ENCODE peak calls at places on chromosome 10, in nine cellular contexts. I is sigmoid colon, C is suprapubic skin, R is GM23338, G is H1, S is SK-N-SH, U is prostate gland, D is GM12878, L is stomach. F is an unnamed sample. For H3K4me1, the result is how much of the 10 kb centered on the place peaks cover.

GRCh38 chr10:123777881-123778280 is 111.7 kb downstream of the GPR26 start:
- DNase-seq in R (no peak), L (no peak), C (no peak), I (no peak), S (no peak), U (no peak), D (no peak), G (no peak), F (no peak)

GRCh38 chr10:110818311-110819257 is 53.1 kb upstream of the PDCD4 start:
- DNase-seq in R (no peak), S (no peak), U (peak), G (no peak), I (peak), L (peak), D (no peak), C (no peak), F (no peak)

GRCh38 chr10:108673756-108674155 is 1249.6 kb downstream of the XPNPEP1 start:
- DNase-seq in D (no peak), C (no peak), G (no peak), R (peak), S (no peak), U (no peak), I (no peak), L (no peak), F (no peak)

GRCh38 chr10:114271779-114272167 is 32.7 kb downstream of the VWA2 start:
- DNase-seq in C (no peak), L (peak), D (no peak), R (no peak), S (no peak), I (peak), U (no peak), G (no peak), F (no peak)

GRCh38 chr10:49309691-49310371 is 10.9 kb downstream of the C10orf71 start:
- DNase-seq in C (no peak), U (no peak), I (no peak), G (no peak), R (no peak), L (no peak), D (peak), S (no peak), F (peak)

GRCh38 chr10:62885656-62886461 is 69.7 kb upstream of the EGR2 start:
- DNase-seq in L (no peak), I (no peak), G (no peak), S (no peak), C (no peak), U (no peak), D (no peak), R (no peak), F (no peak)

GRCh38 chr10:17713758-17714157 is 38.2 kb upstream of the TMEM236 start:
- DNase-seq in L (no peak), S (no peak), C (no peak), R (no peak), I (no peak), D (no peak), G (no peak), U (no peak), F (no peak)

GRCh38 chr10:43225787-43226153 is 41.1 kb downstream of the RASGEF1A start:
- DNase-seq in C (peak), U (no peak), S (no peak), D (no peak), L (no peak), I (peak), R (no peak), G (no peak), F (peak)

GRCh38 chr10:124688889-124689670 is 55.1 kb downstream of the FAM53B start:
- DNase-seq in D (peak), S (no peak), C (no peak), G (no peak), L (no peak), U (no peak), R (no peak), I (no peak), F (no peak)

GRCh38 chr10:51389415-51390342 is 309.7 kb downstream of the CSTF2T start:
- DNase-seq in G (peak), U (peak), C (no peak), I (no peak), L (peak), D (peak), S (peak), R (peak), F (no peak)

GRCh38 chr10:228366-228765 is 93.1 kb downstream of the ZMYND11 start:
- DNase-seq in G (no peak), U (no peak), C (no peak), D (no peak), I (no peak), L (no peak), S (no peak), R (no peak), F (no peak)

GRCh38 chr10:72692897-72693598 is 1.1 kb downstream of the MCU start:
- DNase-seq in U (no peak), C (no peak), G (no peak), L (no peak), D (no peak), S (no peak), R (no peak), I (no peak), F (no peak)

GRCh38 chr10:37957841-37958240 is 18.6 kb downstream of the ZNF25 start:
- DNase-seq in S (no peak), C (no peak), G (no peak), L (no peak), R (no peak), I (no peak), D (no peak), U (no peak), F (no peak)

GRCh38 chr10:11175823-11176243 is 158.2 kb downstream of the CELF2 start:
- DNase-seq in C (no peak), L (no peak), G (no peak), R (no peak), I (no peak), S (no peak), U (no peak), D (peak), F (no peak)

GRCh38 chr10:80159166-80159888 is 26.8 kb downstream of the PLAC9 start:
- DNase-seq in S (no peak), I (peak), L (no peak), D (no peak), C (no peak), R (no peak), U (no peak), G (no peak), F (no peak)

GRCh38 chr10:16674147-16674703 is 143.0 kb downstream of the RSU1 start:
- DNase-seq in L (no peak), I (no peak), R (no peak), S (no peak), G (no peak), U (no peak), D (no peak), C (no peak), F (no peak)

GRCh38 chr10:100350914-100351485 is 4.0 kb downstream of the SCD start:
- DNase-seq in I (no peak), R (no peak), L (no peak), G (no peak), U (no peak), D (no peak), S (no peak), C (no peak), F (no peak)

GRCh38 chr10:115171392-115171960 is 78.3 kb downstream of the ATRNL1 start:
- DNase-seq in G (no peak), D (no peak), L (no peak), R (peak), U (no peak), C (no peak), I (no peak), S (peak), F (no peak)

GRCh38 chr10:72274730-72275350 is 1.1 kb downstream of the DDIT4 start:
- DNase-seq in G (no peak), C (no peak), U (peak), S (peak), D (no peak), R (peak), L (peak), I (peak), F (peak)

GRCh38 chr10:99431190-99431549 is 746 bp upstream of the GOT1 start:
- DNase-seq in I (peak), S (peak), D (no peak), R (peak), G (no peak), L (peak), C (peak), U (peak), F (peak)

GRCh38 chr10:109978481-109978880 is 29.3 kb upstream of the ADD3 start:
- DNase-seq in L (peak), G (no peak), S (no peak), D (no peak), U (no peak), I (no peak), R (peak), C (no peak), F (no peak)

GRCh38 chr10:108454793-108455192 is 1290.3 kb upstream of the SORCS1 start:
- DNase-seq in R (no peak), D (no peak), U (no peak), L (no peak), G (no peak), I (no peak), C (no peak), S (peak), F (no peak)

GRCh38 chr10:4704034-4704545 is 121.9 kb upstream of the AKR1E2 start:
- DNase-seq in S (no peak), G (no peak), R (no peak), U (no peak), D (no peak), L (no peak), C (no peak), I (no peak), F (no peak)

GRCh38 chr10:69961864-69962745 is 90.5 kb upstream of the MACROH2A2 start:
- DNase-seq in G (no peak), S (peak), U (no peak), L (no peak), D (no peak), R (no peak), C (no peak), I (no peak), F (no peak)

GRCh38 chr10:85610381-85611092 is 756.1 kb downstream of the GRID1 start:
- DNase-seq in R (no peak), L (no peak), S (no peak), C (peak), D (no peak), G (no peak), U (no peak), I (no peak), F (no peak)

GRCh38 chr10:47325303-47326291 is 3.3 kb downstream of the GDF2 start:
- DNase-seq in D (no peak), I (no peak), S (no peak), G (no peak), L (peak), R (no peak), U (no peak), C (peak), F (no peak)

GRCh38 chr10:32072025-32072787 is 16.0 kb upstream of the KIF5B start:
- DNase-seq in C (no peak), R (peak), G (no peak), L (no peak), U (no peak), D (no peak), S (no peak), I (no peak), F (no peak)

DNA sequence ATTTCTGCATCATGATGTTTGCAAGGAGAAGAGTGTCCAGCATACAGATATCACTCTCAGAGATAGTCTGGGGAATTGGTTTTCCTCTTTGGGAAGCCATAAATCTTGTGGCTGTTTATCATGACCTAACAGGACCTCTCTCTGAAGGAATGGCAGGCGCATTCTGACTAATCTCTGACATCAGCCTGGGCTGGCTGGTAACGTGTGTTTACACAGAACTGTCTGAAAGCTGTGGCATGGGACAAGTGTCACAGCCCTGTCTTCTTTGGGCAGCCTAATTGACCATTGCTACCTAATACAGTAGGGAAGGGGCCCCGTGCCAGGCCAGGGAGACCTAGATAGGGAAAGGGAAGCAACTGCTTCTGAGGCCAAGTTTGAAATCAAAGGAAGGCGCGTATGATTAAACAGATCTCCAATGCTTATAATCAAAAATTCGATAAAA is 73.9 kb upstream of the CABCOCO1 start:
- DNase-seq in C (no peak), S (peak), D (no peak), G (no peak), I (no peak), R (no peak), L (no peak), U (no peak), F (no peak)
- TF ChIP-seq POLR2AphosphoS5 in C (no peak), S (no peak), D (no peak), G (no peak), I (no peak), R (no peak), L (no peak), U (no peak), F (no peak)

DNA sequence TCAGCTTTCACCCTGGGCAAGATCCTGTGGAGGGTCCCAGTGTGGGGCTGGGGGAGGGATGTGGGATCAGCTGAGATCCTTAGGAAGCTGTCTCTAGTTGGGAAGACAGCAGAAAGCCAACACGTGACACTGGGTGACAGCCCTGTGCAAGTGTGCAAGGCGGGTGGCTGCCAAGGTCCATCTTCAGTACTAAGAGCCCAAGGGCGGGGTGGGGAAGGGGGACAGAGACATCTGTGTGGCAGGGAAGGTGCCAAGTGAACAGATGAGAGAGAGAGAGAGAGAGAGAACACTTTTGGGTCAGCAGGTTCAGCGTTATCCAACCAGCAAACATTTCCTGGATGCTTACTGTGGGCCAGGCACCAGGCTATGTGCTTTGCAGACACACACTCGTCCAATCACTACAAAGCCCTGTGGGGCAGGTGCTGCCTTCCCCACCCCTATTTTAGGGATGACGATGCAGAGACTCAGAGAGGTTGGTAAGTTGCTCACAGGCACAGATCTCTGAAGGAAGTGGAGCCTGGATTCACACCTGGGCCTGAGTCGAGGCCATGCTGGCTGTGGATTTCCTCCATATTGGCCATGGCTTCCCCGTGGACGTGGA is 135.7 kb downstream of the GRK5 start:
- DNase-seq in D (no peak), U (no peak), S (no peak), R (no peak), I (no peak), C (no peak), G (no peak), L (no peak), F (peak)
- H3K4me1 ChIP-seq in D (under half), U (under half), S (under half), R (under half), I (half or more), C (under half), G (under half), L (under half), F (half or more)

DNA sequence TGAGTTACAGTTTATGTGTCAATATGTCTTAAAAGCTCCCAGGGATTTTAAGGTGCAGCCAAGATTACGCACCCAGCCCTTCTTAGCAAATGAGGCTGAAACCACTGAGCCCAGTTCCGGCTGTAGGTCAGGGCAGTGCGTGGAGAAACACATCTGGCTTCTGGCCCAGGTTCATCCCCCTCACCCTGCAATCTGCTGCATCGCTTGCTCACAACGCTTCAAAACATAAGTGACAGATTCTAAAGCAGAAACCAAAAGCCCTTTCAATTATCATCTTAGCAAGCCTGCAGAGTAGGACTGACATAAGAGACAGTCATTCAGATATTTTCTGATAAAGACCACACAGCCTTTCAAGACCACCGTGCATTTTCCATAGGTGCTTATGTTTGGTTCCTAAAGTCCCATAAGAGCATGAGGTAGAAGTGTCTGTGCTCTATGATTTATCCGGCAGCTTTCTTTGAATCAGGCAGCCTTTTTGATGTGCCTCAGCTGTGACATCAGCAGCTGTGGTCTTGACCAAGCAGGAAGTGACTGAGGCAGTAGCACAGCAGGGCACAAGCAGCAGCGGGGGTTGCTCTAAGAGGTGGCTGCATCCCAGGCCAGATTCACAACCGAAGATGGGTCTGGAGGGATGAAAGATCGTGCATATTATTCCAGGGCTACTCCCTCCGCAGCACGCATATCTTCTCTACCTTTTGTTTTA is 72.1 kb upstream of the LYZL2 start:
- DNase-seq in C (no peak), D (peak), L (peak), S (peak), U (no peak), G (no peak), R (no peak), I (no peak), F (peak)
- TF ChIP-seq POLR2AphosphoS5 in C (no peak), D (peak), L (no peak), S (no peak), U (no peak), G (no peak), R (no peak), I (no peak), F (peak)

GRCh38 chr10:74934100-74934812 is 107.9 kb downstream of the KAT6B start:
- DNase-seq in D (no peak), C (no peak), L (no peak), I (no peak), G (no peak), U (no peak), S (no peak), R (no peak), F (no peak)
- H3K4me1 ChIP-seq in D (under half), C (under half), L (under half), I (half or more), G (under half), U (under half), S (under half), R (under half), F (under half)

GRCh38 chr10:77946084-77946483 is 19.5 kb upstream of the DLG5 start:
- DNase-seq in C (no peak), I (no peak), S (no peak), R (no peak), D (no peak), L (no peak), G (no peak), U (no peak), F (no peak)

GRCh38 chr10:77941790-77942189 is 15.2 kb upstream of the DLG5 start:
- DNase-seq in I (no peak), C (no peak), U (no peak), L (no peak), D (no peak), S (no peak), R (no peak), G (no peak), F (no peak)

GRCh38 chr10:77940225-77940624 is 13.7 kb upstream of the DLG5 start:
- DNase-seq in D (no peak), I (no peak), R (no peak), L (no peak), S (no peak), C (no peak), U (no peak), G (no peak), F (no peak)

GRCh38 chr10:77940627-77941026 is 14.1 kb upstream of the DLG5 start:
- DNase-seq in U (no peak), I (no peak), G (no peak), S (no peak), D (no peak), C (no peak), R (no peak), L (no peak), F (no peak)

DNA sequence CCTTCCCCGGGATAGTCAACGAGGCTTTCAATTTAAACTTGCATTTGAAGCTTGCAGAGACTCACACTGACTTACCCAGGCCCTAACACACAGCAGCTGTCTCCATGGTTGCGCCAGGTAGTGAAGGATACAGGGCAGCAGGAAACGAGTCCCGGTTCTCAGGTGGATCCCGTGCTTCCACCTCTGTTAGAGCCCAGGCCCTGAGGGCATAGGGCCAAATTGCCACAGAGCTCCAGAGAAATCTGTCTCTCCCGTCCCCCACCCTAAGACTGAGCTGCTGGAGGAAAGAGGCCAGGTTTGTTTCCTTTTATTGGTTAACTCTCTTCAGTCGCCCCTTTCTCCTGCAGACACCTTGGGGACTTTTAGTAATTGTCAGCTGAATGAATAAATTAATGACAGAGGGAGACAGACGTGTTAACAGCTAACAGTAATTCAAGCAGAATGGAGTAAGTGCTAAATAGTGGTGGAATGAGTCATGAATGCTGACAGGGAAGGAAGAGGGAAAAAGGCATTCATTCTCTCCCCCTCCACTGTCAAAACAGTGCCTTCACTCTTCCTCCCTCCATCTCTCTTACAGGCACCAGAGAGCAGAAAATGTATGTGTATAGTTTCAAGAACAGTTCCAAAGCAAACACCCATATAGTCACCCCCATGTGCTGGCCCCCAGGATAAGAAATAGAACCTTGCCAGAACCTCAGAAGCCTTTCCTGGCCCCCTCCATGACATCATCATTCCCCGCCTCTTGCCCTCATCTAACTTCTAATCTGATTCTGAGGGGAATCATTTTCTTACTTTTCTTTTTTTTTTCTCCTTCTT is 16.7 kb upstream of the DLG5 start:
- DNase-seq in R (peak), D (no peak), L (no peak), U (peak), I (peak), S (no peak), G (no peak), C (no peak), F (no peak)
- TF ChIP-seq POLR2AphosphoS5 in R (no peak), D (no peak), L (no peak), U (no peak), I (peak), S (no peak), G (no peak), C (no peak), F (no peak)

DNA sequence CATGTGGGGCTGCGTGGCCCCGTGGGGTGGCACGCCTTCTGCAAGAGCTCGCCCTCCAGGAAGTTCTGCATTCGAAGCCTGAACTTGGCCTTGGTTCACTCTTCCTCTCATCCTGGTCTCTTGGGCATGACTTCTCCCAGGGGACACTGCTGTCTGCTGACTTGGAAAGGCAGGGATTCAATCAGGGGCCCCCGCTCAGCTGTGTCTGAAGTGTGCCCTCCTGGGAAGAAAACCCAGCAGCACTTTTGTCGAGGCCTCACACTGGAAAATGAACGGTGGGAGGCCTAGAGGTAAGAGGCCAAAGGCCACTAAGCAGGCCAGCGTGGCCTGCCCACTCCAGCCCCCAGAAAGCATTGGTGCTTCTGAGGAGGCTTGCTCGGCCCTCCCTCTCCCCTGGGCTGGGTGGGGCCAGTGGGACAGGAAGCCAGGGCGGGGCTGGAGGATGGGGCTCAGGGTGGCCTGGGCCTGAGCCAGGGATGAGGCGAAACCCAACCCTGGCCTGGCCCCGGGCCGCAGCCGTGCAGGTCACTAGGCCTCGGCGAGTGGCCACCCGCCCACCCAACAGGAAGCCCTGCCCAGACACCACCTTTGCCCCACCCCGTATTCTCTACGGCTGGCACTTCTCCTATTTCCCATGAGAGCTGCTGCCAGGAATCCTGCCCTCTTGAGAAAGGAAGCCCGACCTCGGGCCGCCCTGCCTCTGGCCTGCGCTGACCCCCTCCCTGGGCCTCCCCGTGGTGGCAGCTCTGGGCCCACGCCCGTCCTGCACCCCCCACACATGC is 81.1 kb downstream of the ZMIZ1 start:
- DNase-seq in D (no peak), U (no peak), R (no peak), I (peak), L (peak), G (no peak), S (peak), C (peak), F (peak)
- H3K4me1 ChIP-seq in D (under half), U (under half), R (under half), I (half or more), L (half or more), G (under half), S (half or more), C (half or more), F (half or more)

F was measured in spleen.